ENCODE peak calls at places on chromosomes 6 and 20, in five cellular contexts. A is effector CD8-positive, alpha-beta T cell; M is RWPE2; X is WTC11; L is epithelial cell of proximal tubule. E is an unnamed sample.
A peak's percentile ranks its signal among the peaks of the same experiment; 100 is the strongest.

GRCh38 chr6:37794825-37795224 is 24.7 kb upstream of the ZFAND3 start:
- DNase-seq in A (no peak), M (no peak), X (no peak), L (no peak), E (no peak)

GRCh38 chr6:23505021-23505420 is 621.0 kb upstream of the NRSN1 start:
- DNase-seq in A (no peak), M (no peak), X (no peak), L (no peak), E (no peak)

GRCh38 chr6:22754111-22754510 is 184.7 kb downstream of the HDGFL1 start:
- DNase-seq in A (no peak), M (no peak), X (no peak), L (no peak), E (no peak)

GRCh38 chr6:16756660-16757270 is 4.5 kb downstream of the ATXN1 start:
- DNase-seq in A (no peak), M (no peak), X (no peak), L (no peak), E (no peak)

GRCh38 chr6:150395388-150396009 is 26.7 kb downstream of the IYD start:
- DNase-seq in A (no peak), M (no peak), X (peak; percentile 63), L (no peak), E (peak; percentile 45)

GRCh38 chr6:26125015-26125690 is 37.9 kb downstream of the HFE start:
- DNase-seq in A (no peak), M (no peak), X (no peak), L (no peak), E (no peak)

GRCh38 chr20:63860325-63861051 is 810 bp upstream of the ABHD16B start:
- DNase-seq in A (no peak), M (peak; percentile 78), X (no peak), L (no peak), E (no peak)

GRCh38 chr20:5835870-5836269 is 85.7 kb downstream of the SHLD1 start:
- DNase-seq in A (no peak), M (no peak), X (no peak), L (no peak), E (no peak)

GRCh38 chr20:1782181-1782580 is 113.0 kb upstream of the SIRPA start:
- DNase-seq in A (no peak), M (no peak), X (no peak), L (no peak), E (no peak)

GRCh38 chr6:122736606-122737005 is 42.9 kb upstream of the FABP7 start:
- DNase-seq in A (no peak), M (no peak), X (no peak), L (no peak), E (no peak)

GRCh38 chr6:85676086-85676729 is 33.5 kb upstream of the SYNCRIP start:
- DNase-seq in A (no peak), M (no peak), X (no peak), L (no peak), E (no peak)

GRCh38 chr6:14009416-14009815 is 84.7 kb downstream of the RNF182 start:
- DNase-seq in A (no peak), M (no peak), X (no peak), L (no peak), E (no peak)

GRCh38 chr6:44627091-44627878 is 239.8 kb downstream of the CDC5L start:
- DNase-seq in A (no peak), M (no peak), X (peak; percentile 40), L (no peak), E (no peak)

GRCh38 chr6:36679043-36679821 is 718 bp downstream of the CDKN1A start:
- DNase-seq in A (peak; percentile 21), M (no peak), X (peak; percentile 44), L (no peak), E (peak; percentile 50)

GRCh38 chr6:2970034-2970685 is 1.2 kb downstream of the SERPINB6 start:
- DNase-seq in A (no peak), M (no peak), X (no peak), L (no peak), E (no peak)

GRCh38 chr6:38179300-38179699 is 359.8 kb downstream of the ZFAND3 start:
- DNase-seq in A (no peak), M (no peak), X (peak; percentile 13), L (no peak), E (no peak)

GRCh38 chr6:39251406-39251805 is 22.1 kb upstream of the KCNK5 start:
- DNase-seq in A (no peak), M (no peak), X (no peak), L (no peak), E (no peak)

GRCh38 chr6:72948153-72948552 is 277.1 kb downstream of the KHDC1L start:
- DNase-seq in A (no peak), M (no peak), X (no peak), L (no peak), E (no peak)

GRCh38 chr6:135012764-135013163 is 41.9 kb downstream of the HBS1L start:
- DNase-seq in A (no peak), M (no peak), X (no peak), L (peak; percentile 29), E (no peak)

GRCh38 chr6:116158641-116159040 is 32.7 kb upstream of the COL10A1 start:
- DNase-seq in A (no peak), M (no peak), X (no peak), L (no peak), E (no peak)

GRCh38 chr6:17268114-17268513 is 13.0 kb upstream of the RBM24 start:
- DNase-seq in A (no peak), M (no peak), X (no peak), L (no peak), E (no peak)

GRCh38 chr20:36629719-36630340 is 16.2 kb downstream of the SLA2 start:
- DNase-seq in A (peak; percentile 5), M (no peak), X (no peak), L (no peak), E (no peak)

GRCh38 chr6:52135217-52135616 is 47.8 kb upstream of the PKHD1 start:
- DNase-seq in A (no peak), M (no peak), X (no peak), L (no peak), E (no peak)

GRCh38 chr20:53406580-53406979 is 187.1 kb downstream of the ZNF217 start:
- DNase-seq in A (no peak), M (no peak), X (no peak), L (no peak), E (no peak)

GRCh38 chr6:39821739-39822532 is 29.8 kb downstream of the DAAM2 start:
- DNase-seq in A (no peak), M (no peak), X (no peak), L (no peak), E (no peak)

GRCh38 chr20:62362991-62363919 is 3.9 kb downstream of the LAMA5 start:
- DNase-seq in A (no peak), M (peak; percentile 91), X (peak; percentile 24), L (no peak), E (no peak)

GRCh38 chr6:65110031-65110430 is 597.0 kb downstream of the EYS start:
- DNase-seq in A (no peak), M (no peak), X (no peak), L (peak; percentile 18), E (no peak)

GRCh38 chr6:148069256-148069655 is 273.4 kb upstream of the SASH1 start:
- DNase-seq in A (no peak), M (no peak), X (no peak), L (no peak), E (no peak)

GRCh38 chr6:122817362-122817761 is 28.3 kb downstream of the SMPDL3A start:
- DNase-seq in A (no peak), M (no peak), X (no peak), L (no peak), E (no peak)

GRCh38 chr20:62876826-62877728 is 15.5 kb upstream of the TCFL5 start:
- DNase-seq in A (no peak), M (peak; percentile 87), X (peak; percentile 51), L (no peak), E (no peak)

GRCh38 chr6:1619106-1619665 is 9.5 kb downstream of the FOXC1 start:
- DNase-seq in A (no peak), M (peak; percentile 34), X (no peak), L (no peak), E (no peak)

GRCh38 chr6:154538664-154539235 is 28.3 kb upstream of the CNKSR3 start:
- DNase-seq in A (no peak), M (no peak), X (no peak), L (no peak), E (no peak)

GRCh38 chr20:50385733-50386640 is 124.2 kb upstream of the PTPN1 start:
- DNase-seq in A (peak; percentile 5), M (peak; percentile 76), X (no peak), L (no peak), E (no peak)

GRCh38 chr20:40962733-40963504 is 65.7 kb upstream of the TOP1 start:
- DNase-seq in A (peak; percentile 58), M (peak; percentile 81), X (peak; percentile 81), L (no peak), E (peak; percentile 75)

GRCh38 chr6:151679081-151679480 is 128.4 kb upstream of the ESR1 start:
- DNase-seq in A (no peak), M (no peak), X (no peak), L (no peak), E (no peak)

GRCh38 chr20:39145921-39146320 is 183.8 kb downstream of the DHX35 start:
- DNase-seq in A (no peak), M (no peak), X (no peak), L (no peak), E (no peak)

GRCh38 chr6:136067731-136068341 is 182.3 kb downstream of the MTFR2 start:
- DNase-seq in A (no peak), M (no peak), X (no peak), L (peak; percentile 98), E (no peak)